ENCODE peak calls at places on chromosomes 13 and 19, in nine cellular contexts. I is mesendoderm, N is H9, D is psoas muscle, C is mammary epithelial cell, A is adrenal gland, S is heart right ventricle, L is uterus, Q is ascending aorta. W is an unnamed sample.

GRCh38 chr19:2462635-2463421 is 6.1 kb upstream of the LMNB2 start:
- DNase-seq in Q (no peak), N (peak), I (peak), D (peak), A (peak), L (peak), S (peak), C (peak), W (peak)

GRCh38 chr19:6740589-6741348 is 1.3 kb downstream of the TRIP10 start:
- DNase-seq in D (peak), S (peak), N (peak), A (peak), I (peak), C (peak), Q (no peak), L (peak), W (no peak)

GRCh38 chr13:35600137-35600536 is 123.6 kb upstream of the MAB21L1 start:
- DNase-seq in I (no peak), N (no peak), S (no peak), C (no peak), L (no peak), A (no peak), D (no peak), Q (no peak), W (no peak)

GRCh38 chr13:99425485-99426341 is 75.6 kb upstream of the TM9SF2 start:
- DNase-seq in I (no peak), S (no peak), Q (no peak), N (peak), D (no peak), L (no peak), C (no peak), A (no peak), W (no peak)

GRCh38 chr13:46665630-46666482 is 112.9 kb downstream of the LRCH1 start:
- DNase-seq in C (no peak), N (no peak), Q (no peak), I (peak), L (no peak), A (no peak), D (no peak), S (no peak), W (no peak)

GRCh38 chr13:110256126-110256905 is 50.6 kb downstream of the COL4A1 start:
- DNase-seq in N (no peak), Q (no peak), S (no peak), C (no peak), D (no peak), L (no peak), I (no peak), A (no peak), W (no peak)

GRCh38 chr13:91520952-91521351 is 122.5 kb downstream of the GPC5 start:
- DNase-seq in C (no peak), A (no peak), S (no peak), D (no peak), L (no peak), I (no peak), N (no peak), Q (no peak), W (no peak)

GRCh38 chr19:6890421-6890913 is 3.1 kb downstream of the ADGRE1 start:
- DNase-seq in I (no peak), C (no peak), S (no peak), N (no peak), L (no peak), D (no peak), Q (no peak), A (no peak), W (no peak)

GRCh38 chr19:17021793-17022590 is 4.6 kb downstream of the CPAMD8 start:
- DNase-seq in I (peak), N (no peak), D (no peak), S (no peak), Q (no peak), C (peak), L (no peak), A (peak), W (no peak)

GRCh38 chr13:94947965-94948371 is 235.6 kb upstream of the SOX21 start:
- DNase-seq in D (no peak), Q (no peak), S (no peak), L (no peak), C (no peak), A (no peak), N (no peak), I (no peak), W (no peak)

GRCh38 chr13:79988573-79988972 is 352.4 kb downstream of the SPRY2 start:
- DNase-seq in D (no peak), L (no peak), I (no peak), N (no peak), Q (no peak), S (no peak), C (peak), A (no peak), W (no peak)

GRCh38 chr13:104809483-104809882 is 1726.0 kb downstream of the EFNB2 start:
- DNase-seq in Q (no peak), N (no peak), L (no peak), S (no peak), I (no peak), C (peak), A (no peak), D (no peak), W (no peak)

GRCh38 chr19:38564981-38565685 is 52.6 kb downstream of the MAP4K1 start:
- DNase-seq in I (no peak), Q (no peak), N (peak), S (no peak), L (no peak), C (no peak), D (no peak), A (no peak), W (no peak)

GRCh38 chr13:30133976-30134375 is 173.4 kb downstream of the KATNAL1 start:
- DNase-seq in D (no peak), N (no peak), L (no peak), Q (no peak), A (peak), I (no peak), S (no peak), C (no peak), W (no peak)

GRCh38 chr19:27966390-27966816 is 1246.5 kb downstream of the UQCRFS1 start:
- DNase-seq in L (no peak), S (no peak), Q (no peak), N (no peak), D (no peak), C (no peak), I (peak), A (no peak), W (no peak)

GRCh38 chr19:38917921-38918491 is 6.0 kb upstream of the CCER2 start:
- DNase-seq in D (no peak), S (no peak), C (no peak), A (peak), Q (no peak), I (no peak), L (no peak), N (no peak), W (no peak)

GRCh38 chr19:18637644-18638630 is 1.1 kb downstream of the KLHL26 start:
- DNase-seq in A (peak), D (no peak), N (no peak), I (no peak), S (no peak), C (no peak), L (no peak), Q (no peak), W (no peak)

GRCh38 chr19:30555075-30555787 is 183.0 kb downstream of the ZNF536 start:
- DNase-seq in Q (no peak), N (no peak), D (no peak), L (no peak), A (no peak), C (no peak), S (no peak), I (peak), W (no peak)

GRCh38 chr19:35621708-35622107 is 7.1 kb upstream of the RBM42 start:
- DNase-seq in S (no peak), Q (no peak), L (no peak), C (no peak), N (no peak), A (no peak), I (no peak), D (no peak), W (no peak)

GRCh38 chr19:40771101-40771539 is 4.2 kb upstream of the MIA start:
- DNase-seq in L (no peak), N (no peak), A (no peak), I (peak), C (no peak), D (no peak), Q (no peak), S (no peak), W (no peak)

GRCh38 chr13:23433171-23434153 is at the start of gene SACS:
- DNase-seq in I (peak), N (peak), Q (no peak), A (no peak), S (peak), L (no peak), C (peak), D (no peak), W (peak)

GRCh38 chr19:14118165-14119051 is 846 bp upstream of the PRKACA start:
- DNase-seq in D (peak), A (peak), I (peak), S (peak), Q (peak), C (peak), L (peak), N (no peak), W (peak)

GRCh38 chr13:79402679-79403078 is 3.4 kb downstream of the RBM26 start:
- DNase-seq in I (no peak), Q (no peak), L (no peak), S (no peak), A (no peak), C (no peak), D (no peak), N (no peak), W (no peak)

GRCh38 chr19:35911790-35912189 is 3.7 kb upstream of the TYROBP start:
- DNase-seq in Q (no peak), A (no peak), N (no peak), D (no peak), I (no peak), L (no peak), C (peak), S (no peak), W (no peak)

GRCh38 chr13:109602356-109602755 is 184.0 kb downstream of the IRS2 start:
- DNase-seq in S (no peak), N (no peak), I (no peak), L (no peak), D (no peak), C (peak), Q (no peak), A (no peak), W (no peak)

GRCh38 chr19:51094696-51095279 is 12.1 kb upstream of the KLK14 start:
- DNase-seq in C (no peak), L (no peak), N (peak), D (no peak), I (peak), A (no peak), Q (no peak), S (no peak), W (no peak)

GRCh38 chr19:2550431-2551171 is 74.7 kb downstream of the GADD45B start:
- DNase-seq in I (peak), Q (no peak), A (no peak), C (no peak), L (no peak), D (peak), N (peak), S (peak), W (no peak)

GRCh38 chr13:92566767-92567166 is 659.8 kb upstream of the GPC6 start:
- DNase-seq in N (no peak), D (no peak), Q (no peak), L (no peak), I (no peak), C (no peak), A (no peak), S (no peak), W (no peak)

GRCh38 chr19:923551-924211 is 2.2 kb upstream of the ARID3A start:
- DNase-seq in Q (no peak), S (no peak), I (no peak), A (no peak), D (no peak), N (no peak), C (no peak), L (no peak), W (no peak)
- H3K27ac ChIP-seq in Q (no peak), S (no peak), I (no peak), A (no peak), D (no peak), N (no peak), C (no peak), L (no peak), W (no peak)

DNA sequence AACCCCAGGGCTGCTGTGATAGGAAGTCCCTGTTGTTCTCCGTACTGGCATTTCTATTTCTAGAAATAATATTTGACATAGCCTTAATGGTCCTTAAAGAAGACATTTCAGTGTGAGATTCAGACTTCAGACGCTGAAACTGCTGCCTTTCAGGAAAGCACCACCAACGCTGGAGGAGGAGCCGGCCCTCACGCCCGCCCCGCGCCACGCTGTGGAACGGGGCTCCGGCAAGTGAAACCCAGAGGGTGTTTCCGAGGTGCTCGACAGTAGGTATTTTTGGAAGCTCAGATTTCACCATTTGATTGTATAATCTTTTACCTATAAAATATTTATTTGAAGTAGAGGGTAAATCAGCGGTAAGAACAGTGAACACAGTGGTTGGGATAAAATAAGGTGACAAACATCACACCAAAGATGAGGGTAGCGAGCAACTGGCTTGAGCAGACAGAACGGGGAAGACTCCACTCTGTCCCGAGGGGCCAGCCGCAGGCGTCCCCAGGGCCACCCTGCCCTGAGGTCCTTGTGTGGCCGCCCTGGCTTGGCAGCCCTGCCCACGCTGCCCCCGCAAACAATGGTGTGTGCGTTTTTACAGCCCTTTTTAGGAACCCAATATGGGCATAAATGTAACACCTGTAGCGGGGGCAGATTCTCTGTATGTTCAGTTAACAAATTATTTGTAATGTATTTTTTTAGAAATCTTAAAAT is 85.6 kb upstream of the MCF2L start:
- DNase-seq in I (no peak), Q (no peak), S (no peak), C (no peak), N (no peak), D (no peak), L (no peak), A (no peak), W (no peak)
- H3K27ac ChIP-seq in I (no peak), Q (no peak), S (no peak), C (no peak), N (no peak), D (no peak), L (no peak), A (no peak), W (no peak)

GRCh38 chr19:13002389-13002898 is 7.2 kb downstream of the NFIX start:
- DNase-seq in D (peak), A (no peak), C (no peak), S (no peak), N (no peak), Q (no peak), I (no peak), L (no peak), W (peak)

GRCh38 chr19:13002970-13003540 is 7.8 kb downstream of the NFIX start:
- DNase-seq in L (no peak), N (no peak), C (no peak), D (no peak), S (no peak), A (no peak), I (no peak), Q (no peak), W (no peak)

GRCh38 chr19:13001502-13002388 is 6.5 kb downstream of the NFIX start:
- DNase-seq in N (no peak), L (peak), I (no peak), D (peak), Q (no peak), C (no peak), S (peak), A (peak), W (peak)

GRCh38 chr19:12997967-12998940 is 3.0 kb downstream of the NFIX start:
- DNase-seq in L (no peak), S (no peak), I (no peak), Q (no peak), N (no peak), C (no peak), A (no peak), D (no peak), W (no peak)

DNA sequence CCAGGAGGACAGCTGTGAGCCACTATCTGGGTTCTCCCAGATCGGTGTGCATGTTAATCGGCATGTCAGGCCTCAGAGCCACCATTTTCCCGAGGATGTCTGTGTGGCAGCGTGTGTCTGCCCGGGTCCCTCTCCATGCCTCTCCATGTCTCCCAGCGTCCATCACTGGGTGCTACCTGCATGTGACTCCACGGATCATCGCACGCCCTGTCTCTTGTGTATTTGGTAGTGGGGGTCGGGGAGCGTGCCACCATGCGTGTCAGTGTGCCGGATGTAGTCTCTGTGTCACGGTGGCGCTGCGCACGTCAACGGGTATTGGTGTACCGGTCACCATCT is 5.9 kb downstream of the NFIX start:
- DNase-seq in S (no peak), C (no peak), Q (no peak), L (no peak), D (peak), N (no peak), I (no peak), A (no peak), W (no peak)
- H3K27ac ChIP-seq in S (peak), C (no peak), Q (peak), L (peak), D (peak), N (no peak), I (no peak), A (no peak), W (peak)

GRCh38 chr19:5299137-5299536 is 41.5 kb downstream of the PTPRS start:
- DNase-seq in I (no peak), A (no peak), D (no peak), S (no peak), Q (no peak), L (no peak), N (no peak), C (no peak), W (no peak)

GRCh38 chr19:5298502-5298901 is 42.1 kb downstream of the PTPRS start:
- DNase-seq in C (peak), I (no peak), N (no peak), S (no peak), A (no peak), L (no peak), Q (no peak), D (no peak), W (no peak)

GRCh38 chr19:5296457-5297271 is 43.9 kb downstream of the PTPRS start:
- DNase-seq in L (no peak), Q (no peak), N (no peak), S (no peak), I (no peak), C (no peak), D (no peak), A (no peak), W (no peak)

GRCh38 chr19:5296021-5296420 is 44.6 kb downstream of the PTPRS start:
- DNase-seq in S (no peak), D (no peak), I (no peak), A (no peak), N (no peak), Q (no peak), L (no peak), C (no peak), W (no peak)

DNA sequence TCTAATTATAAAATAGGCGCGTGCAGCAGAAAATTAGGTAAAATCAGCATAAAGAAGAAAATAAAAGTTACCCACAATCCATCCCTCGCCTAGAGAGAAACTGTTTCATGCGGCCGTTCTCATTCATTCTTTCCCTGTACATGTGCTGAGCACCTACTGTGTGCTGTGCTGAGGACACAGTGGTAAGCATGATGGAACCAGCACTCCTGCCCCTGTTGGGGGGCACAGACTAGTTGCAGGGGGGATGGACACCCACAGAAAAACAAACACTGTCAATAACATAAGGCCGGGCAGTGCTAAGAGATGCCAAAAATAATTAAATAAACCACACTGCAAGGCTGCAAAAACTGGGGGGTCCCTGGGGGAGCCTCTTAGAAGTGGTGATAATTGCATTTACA is 43.3 kb downstream of the PTPRS start:
- DNase-seq in Q (no peak), A (no peak), D (no peak), C (no peak), I (no peak), N (no peak), S (no peak), L (no peak), W (no peak)
- H3K27ac ChIP-seq in Q (no peak), A (no peak), D (no peak), C (no peak), I (no peak), N (no peak), S (no peak), L (no peak), W (no peak)